ENCODE peak calls at places on chromosome 14, in seven cellular contexts. W is fibroblast of pulmonary artery; B is HS-5; U is stimulated activated CD8-positive, alpha-beta memory T cell treated with anti-CD3 and anti-CD28 coated beads, Interleukin-2, amount 100 ng/mL, for 1 hour; H is CD4-positive, alpha-beta T cell; V is CD8-positive, alpha-beta T cell; D is RPMI7951. N is an unnamed sample.

GRCh38 chr14:35353409-35354172 is 51.0 kb downstream of the NFKBIA start:
- DNase-seq in B (no peak), D (no peak), U (no peak), V (no peak), W (no peak), H (no peak), N (no peak)

GRCh38 chr14:76273346-76273745 is 102.6 kb upstream of the ESRRB start:
- DNase-seq in B (no peak), U (no peak), V (no peak), W (no peak), D (no peak), H (no peak), N (no peak)

GRCh38 chr14:23512156-23512555 is 39.4 kb downstream of the ZFHX2 start:
- DNase-seq in D (no peak), V (peak), H (no peak), U (no peak), W (no peak), B (no peak), N (no peak)

GRCh38 chr14:65620195-65620594 is 207.7 kb downstream of the FUT8 start:
- DNase-seq in V (no peak), D (no peak), W (peak), U (no peak), B (no peak), H (no peak), N (no peak)

GRCh38 chr14:73607241-73607640 is 5.1 kb upstream of the ACOT6 start:
- DNase-seq in U (no peak), V (no peak), W (no peak), H (no peak), B (no peak), D (no peak), N (no peak)

GRCh38 chr14:95679148-95679547 is 7.1 kb upstream of the TCL1B start:
- DNase-seq in U (no peak), B (no peak), W (no peak), D (no peak), V (no peak), H (no peak), N (no peak)

GRCh38 chr14:70698288-70698687 is 56.6 kb downstream of the TTC9 start:
- DNase-seq in W (peak), D (peak), H (no peak), U (no peak), B (no peak), V (no peak), N (no peak)

GRCh38 chr14:50828738-50829471 is 2.1 kb downstream of the NIN start:
- DNase-seq in W (no peak), V (no peak), B (no peak), U (no peak), H (no peak), D (no peak), N (no peak)

GRCh38 chr14:93059917-93060545 is 55.7 kb downstream of the ITPK1 start:
- DNase-seq in B (no peak), D (no peak), H (no peak), W (no peak), U (no peak), V (peak), N (no peak)

GRCh38 chr14:75533791-75534190 is 11.5 kb downstream of the BATF start:
- DNase-seq in B (no peak), W (no peak), D (no peak), V (no peak), H (no peak), U (no peak), N (no peak)

GRCh38 chr14:96673706-96674105 is 123.5 kb upstream of the VRK1 start:
- DNase-seq in V (no peak), D (no peak), H (no peak), B (no peak), U (no peak), W (no peak), N (no peak)